ENCODE peak calls at places on chromosomes 4 and X, in nine cellular contexts. K is NCI-H1105 treated with DMSO at 0.1 percent for 48 hours; A is stimulated activated CD8-positive, alpha-beta memory T cell treated with anti-CD3 and anti-CD28 coated beads, Interleukin-15, amount 100 ng/mL, for 24 hours; V is NAMALWA; P is cardiac muscle cell; B is WTC11; H is breast epithelium; J is CD8-positive, alpha-beta memory T cell; Q is choroid plexus epithelial cell. Y is an unnamed sample.
A peak's percentile ranks its signal among the peaks of the same experiment; 100 is the strongest.

GRCh38 chr4:32140636-32141035 is 1420.5 kb downstream of the PCDH7 start:
- DNase-seq in K (no peak), A (no peak), V (no peak), P (no peak), B (no peak), H (no peak), J (no peak), Q (peak; percentile 94), Y (peak; percentile 47)

GRCh38 chr4:26083987-26084386 is 170.0 kb downstream of the SMIM20 start:
- DNase-seq in K (no peak), A (no peak), V (no peak), P (peak; percentile 15), B (no peak), H (no peak), J (no peak), Q (peak; percentile 92), Y (peak; percentile 95)

GRCh38 chrX:123988423-123989116 is 27.1 kb downstream of the STAG2 start:
- DNase-seq in K (no peak), A (no peak), V (no peak), P (no peak), B (no peak), H (no peak), J (no peak), Q (no peak), Y (no peak)

GRCh38 chr4:10554694-10555093 is 97.5 kb upstream of the ZNF518B start:
- DNase-seq in K (peak; percentile 48), A (peak; percentile 7), V (peak; percentile 75), P (peak; percentile 69), B (peak; percentile 56), H (peak; percentile 22), J (peak; percentile 7), Q (peak; percentile 80), Y (peak; percentile 59)

GRCh38 chrX:36950495-36951253 is 57.5 kb upstream of the FAM47C start:
- DNase-seq in K (no peak), A (no peak), V (no peak), P (no peak), B (peak; percentile 11), H (no peak), J (no peak), Q (no peak), Y (no peak)

GRCh38 chr4:6404611-6405416 is 67.6 kb downstream of the PPP2R2C start:
- DNase-seq in K (no peak), A (no peak), V (no peak), P (no peak), B (no peak), H (no peak), J (no peak), Q (no peak), Y (no peak)

GRCh38 chr4:8136972-8137710 is 21.5 kb downstream of the ABLIM2 start:
- DNase-seq in K (no peak), A (no peak), V (no peak), P (no peak), B (no peak), H (no peak), J (no peak), Q (no peak), Y (no peak)

GRCh38 chrX:44903107-44903506 is 30.1 kb downstream of the KDM6A start:
- DNase-seq in K (no peak), A (no peak), V (peak; percentile 5), P (no peak), B (no peak), H (no peak), J (no peak), Q (peak; percentile 68), Y (peak; percentile 78)

GRCh38 chr4:152937535-152938236 is 1.6 kb downstream of the FHDC1 start:
- DNase-seq in K (peak; percentile 10), A (no peak), V (no peak), P (peak; percentile 37), B (peak; percentile 37), H (peak; percentile 28), J (no peak), Q (peak; percentile 32), Y (peak; percentile 21)

GRCh38 chr4:112526061-112526460 is 10.1 kb upstream of the NEUROG2 start:
- DNase-seq in K (no peak), A (no peak), V (no peak), P (no peak), B (no peak), H (no peak), J (no peak), Q (no peak), Y (peak; percentile 59)

GRCh38 chr4:60805500-60806313 is 394.4 kb upstream of the ADGRL3 start:
- DNase-seq in K (no peak), A (no peak), V (peak; percentile 55), P (peak; percentile 51), B (no peak), H (no peak), J (no peak), Q (peak; percentile 75), Y (peak; percentile 31)

GRCh38 chr4:181970356-181970755 is 272.8 kb upstream of the TENM3 start:
- DNase-seq in K (no peak), A (no peak), V (no peak), P (no peak), B (no peak), H (no peak), J (no peak), Q (peak; percentile 18), Y (no peak)

GRCh38 chr4:140309124-140309870 is 64.1 kb upstream of the SCOC start:
- DNase-seq in K (peak; percentile 7), A (no peak), V (no peak), P (no peak), B (peak; percentile 18), H (no peak), J (no peak), Q (peak; percentile 54), Y (peak; percentile 72)

GRCh38 chr4:154741877-154742851 is 1.6 kb upstream of the LRAT start:
- DNase-seq in K (no peak), A (no peak), V (no peak), P (peak; percentile 59), B (peak; percentile 76), H (no peak), J (no peak), Q (no peak), Y (no peak)

GRCh38 chr4:136864580-136865185 is 667.6 kb downstream of the PCDH18 start:
- DNase-seq in K (peak; percentile 54), A (no peak), V (peak; percentile 73), P (peak; percentile 83), B (no peak), H (no peak), J (no peak), Q (peak; percentile 91), Y (peak; percentile 81)

GRCh38 chrX:96683997-96684338 is 674 bp upstream of the DIAPH2 start:
- DNase-seq in K (no peak), A (no peak), V (peak; percentile 52), P (no peak), B (no peak), H (no peak), J (no peak), Q (peak; percentile 23), Y (no peak)

GRCh38 chr4:133483600-133484246 is 334.6 kb downstream of the PCDH10 start:
- DNase-seq in K (no peak), A (no peak), V (peak; percentile 13), P (peak; percentile 31), B (no peak), H (no peak), J (no peak), Q (peak; percentile 83), Y (peak; percentile 33)

GRCh38 chr4:184293552-184293951 is 75.9 kb upstream of the ENPP6 start:
- DNase-seq in K (no peak), A (no peak), V (no peak), P (no peak), B (no peak), H (peak; percentile 54), J (no peak), Q (no peak), Y (no peak)

GRCh38 chr4:74038161-74039064 is at the start of gene CXCL3:
- DNase-seq in K (no peak), A (no peak), V (no peak), P (peak; percentile 73), B (peak; percentile 86), H (peak; percentile 53), J (peak; percentile 3), Q (peak; percentile 62), Y (peak; percentile 40)

GRCh38 chr4:159142254-159142653 is 39.4 kb downstream of the RAPGEF2 start:
- DNase-seq in K (no peak), A (no peak), V (peak; percentile 44), P (no peak), B (no peak), H (no peak), J (no peak), Q (peak; percentile 67), Y (peak; percentile 64)

GRCh38 chr4:40340034-40340433 is 4.9 kb downstream of the CHRNA9 start:
- DNase-seq in K (no peak), A (no peak), V (no peak), P (no peak), B (no peak), H (no peak), J (no peak), Q (no peak), Y (no peak)

GRCh38 chr4:22778547-22779163 is 85.9 kb downstream of the GBA3 start:
- DNase-seq in K (no peak), A (no peak), V (no peak), P (no peak), B (peak; percentile 11), H (no peak), J (no peak), Q (no peak), Y (no peak)

GRCh38 chr4:26116057-26116456 is 202.0 kb downstream of the SMIM20 start:
- DNase-seq in K (no peak), A (no peak), V (no peak), P (peak; percentile 3), B (no peak), H (no peak), J (no peak), Q (peak; percentile 41), Y (no peak)

GRCh38 chr4:71130827-71131603 is 137.6 kb downstream of the DCK start:
- DNase-seq in K (peak; percentile 49), A (no peak), V (no peak), P (no peak), B (no peak), H (no peak), J (no peak), Q (peak; percentile 40), Y (peak; percentile 89)

GRCh38 chr4:142881331-142881730 is 35.2 kb upstream of the INPP4B start:
- DNase-seq in K (no peak), A (no peak), V (no peak), P (no peak), B (no peak), H (no peak), J (no peak), Q (no peak), Y (no peak)

Y was measured in IMR-90.